ENCODE peak calls at places on chromosomes 4 and X, in eight cellular contexts. Q, F, L, T, D, V, J and M are unnamed samples. For H3K4me1, the result is how much of the 10 kb centered on the place peaks cover.

GRCh38 chr4:27684501-27685077 is 823.9 kb downstream of the STIM2 start:
- DNase-seq in F (peak), D (peak), Q (peak), J (peak), L (peak), T (peak), V (no peak), M (peak)

GRCh38 chrX:46601283-46601682 is 27.7 kb downstream of the CHST7 start:
- DNase-seq in D (no peak), F (peak), L (peak), T (no peak), V (no peak), J (peak), Q (no peak), M (no peak)

GRCh38 chr4:150297861-150298474 is 219.7 kb downstream of the DCLK2 start:
- DNase-seq in D (no peak), J (peak), F (peak), L (peak), V (no peak), Q (no peak), T (peak), M (no peak)

GRCh38 chr4:3302164-3302785 is 9.5 kb downstream of the RGS12 start:
- DNase-seq in J (no peak), V (peak), Q (no peak), L (no peak), T (no peak), F (peak), D (peak), M (no peak)

GRCh38 chr4:123821861-123822260 is 425.3 kb downstream of the SPRY1 start:
- DNase-seq in Q (no peak), F (peak), D (no peak), J (peak), T (no peak), V (no peak), L (peak), M (no peak)

GRCh38 chrX:111519215-111519614 is 7.8 kb downstream of the SERTM2 start:
- DNase-seq in T (no peak), F (peak), L (peak), J (peak), V (no peak), Q (no peak), D (no peak), M (no peak)

GRCh38 chr4:169665039-169665732 is 44.8 kb downstream of the CLCN3 start:
- DNase-seq in F (peak), V (no peak), T (no peak), L (no peak), Q (no peak), D (no peak), J (no peak), M (no peak)

GRCh38 chr4:173200103-173200502 is 31.5 kb downstream of the GALNT7 start:
- DNase-seq in F (no peak), V (no peak), D (no peak), J (no peak), L (no peak), T (no peak), Q (no peak), M (no peak)

GRCh38 chr4:144732584-144733130 is 86.7 kb downstream of the HHIP start:
- DNase-seq in V (no peak), J (peak), Q (no peak), F (peak), D (no peak), L (no peak), T (no peak), M (no peak)

GRCh38 chr4:189177130-189177529 is 763.5 kb upstream of the FRG1 start:
- DNase-seq in T (no peak), F (no peak), Q (no peak), J (peak), L (no peak), V (no peak), D (no peak), M (no peak)

GRCh38 chr4:7328913-7329638 is 105.7 kb downstream of the PSAPL1 start:
- DNase-seq in J (peak), D (peak), T (no peak), V (no peak), Q (no peak), L (peak), F (peak), M (no peak)

GRCh38 chr4:137376312-137376711 is 156.0 kb downstream of the PCDH18 start:
- DNase-seq in T (no peak), V (no peak), F (no peak), J (no peak), D (no peak), L (no peak), Q (no peak), M (no peak)

GRCh38 chrX:128975716-128976115 is 547.6 kb downstream of the SMARCA1 start:
- DNase-seq in L (peak), J (no peak), V (no peak), D (no peak), F (no peak), T (peak), Q (peak), M (no peak)

GRCh38 chr4:56788081-56788480 is 33.4 kb downstream of the SPINK2 start:
- DNase-seq in D (no peak), T (no peak), J (no peak), V (no peak), L (no peak), F (no peak), Q (no peak), M (no peak)

GRCh38 chrX:40278340-40279090 is 180.8 kb upstream of the BCOR start:
- DNase-seq in D (no peak), J (no peak), T (no peak), V (peak), Q (no peak), L (no peak), F (peak), M (no peak)

GRCh38 chr4:165328708-165329107 is 1.2 kb downstream of the MSMO1 start:
- DNase-seq in L (no peak), V (no peak), T (no peak), F (no peak), Q (no peak), J (no peak), D (no peak), M (no peak)

GRCh38 chrX:68114573-68115199 is 318.6 kb downstream of the OPHN1 start:
- DNase-seq in L (peak), Q (no peak), D (no peak), F (peak), J (peak), T (no peak), V (no peak), M (no peak)

GRCh38 chr4:61994036-61994435 is 793.9 kb downstream of the ADGRL3 start:
- DNase-seq in F (peak), V (no peak), Q (no peak), J (peak), L (peak), D (no peak), T (no peak), M (no peak)

GRCh38 chrX:9562851-9563250 is 98.0 kb downstream of the TBL1X start:
- DNase-seq in J (peak), T (peak), V (no peak), L (peak), D (no peak), F (peak), Q (no peak), M (peak)

GRCh38 chr4:154137320-154137905 is 348.5 kb upstream of the SFRP2 start:
- DNase-seq in F (no peak), Q (no peak), L (no peak), V (no peak), J (no peak), T (no peak), D (no peak), M (no peak)

DNA sequence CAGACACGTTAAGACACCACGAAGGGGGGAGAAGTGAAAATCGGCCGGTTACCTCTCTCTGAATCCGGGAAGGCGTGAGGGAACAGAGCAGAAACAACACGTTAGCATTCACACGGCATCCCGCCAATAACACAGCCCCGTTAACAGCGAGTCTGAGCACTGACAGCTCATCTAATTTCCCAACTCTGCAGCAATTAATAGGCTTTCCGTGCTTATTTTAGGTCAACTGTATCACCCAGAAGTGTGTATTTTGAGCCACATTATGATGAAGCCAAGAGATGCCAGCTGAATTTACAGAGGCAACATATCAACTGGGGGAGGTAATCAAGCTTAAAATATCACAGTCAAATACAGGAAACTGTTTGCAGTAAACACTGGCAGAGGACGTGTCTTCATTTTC is 92.6 kb downstream of the NSUN7 start:
- DNase-seq in T (peak), D (no peak), Q (peak), J (no peak), F (peak), L (no peak), V (no peak), M (no peak)
- H3K4me3 ChIP-seq in T (no peak), D (no peak), Q (no peak), J (no peak), F (no peak), L (no peak), V (no peak), M (no peak)

GRCh38 chr4:40991908-40992307 is 222.4 kb downstream of the APBB2 start:
- DNase-seq in F (peak), T (no peak), Q (no peak), V (no peak), L (peak), D (no peak), J (no peak), M (no peak)
- H3K4me1 ChIP-seq in F (under half), T (under half), Q (under half), V (under half), L (under half), D (under half), J (under half), M (half or more)

GRCh38 chr4:167435786-167436185 is 201.5 kb upstream of the SPOCK3 start:
- DNase-seq in T (no peak), L (no peak), Q (no peak), F (no peak), V (no peak), D (no peak), J (no peak), M (no peak)
- H3K4me3 ChIP-seq in T (no peak), L (no peak), Q (no peak), F (no peak), V (no peak), D (no peak), J (no peak), M (no peak)

GRCh38 chrX:49272426-49272825 is 2.8 kb downstream of the PPP1R3F start:
- DNase-seq in Q (no peak), J (no peak), F (no peak), T (no peak), D (no peak), L (no peak), V (peak), M (no peak)

GRCh38 chrX:49269768-49270248 is at the start of gene PPP1R3F:
- DNase-seq in Q (no peak), T (no peak), F (no peak), D (peak), J (no peak), L (no peak), V (no peak), M (no peak)

GRCh38 chrX:49270249-49270921 is 792 bp downstream of the PPP1R3F start:
- DNase-seq in V (no peak), T (no peak), J (no peak), F (no peak), L (peak), Q (no peak), D (no peak), M (no peak)

GRCh38 chrX:49273181-49273727 is 3.7 kb downstream of the PPP1R3F start:
- DNase-seq in D (no peak), T (no peak), J (no peak), F (no peak), V (peak), Q (no peak), L (no peak), M (no peak)

GRCh38 chrX:49271341-49271740 is 1.7 kb downstream of the PPP1R3F start:
- DNase-seq in L (no peak), Q (no peak), T (no peak), V (no peak), D (no peak), F (no peak), J (no peak), M (no peak)
- H3K4me1 ChIP-seq in L (under half), Q (under half), T (under half), V (under half), D (under half), F (under half), J (under half), M (under half)

DNA sequence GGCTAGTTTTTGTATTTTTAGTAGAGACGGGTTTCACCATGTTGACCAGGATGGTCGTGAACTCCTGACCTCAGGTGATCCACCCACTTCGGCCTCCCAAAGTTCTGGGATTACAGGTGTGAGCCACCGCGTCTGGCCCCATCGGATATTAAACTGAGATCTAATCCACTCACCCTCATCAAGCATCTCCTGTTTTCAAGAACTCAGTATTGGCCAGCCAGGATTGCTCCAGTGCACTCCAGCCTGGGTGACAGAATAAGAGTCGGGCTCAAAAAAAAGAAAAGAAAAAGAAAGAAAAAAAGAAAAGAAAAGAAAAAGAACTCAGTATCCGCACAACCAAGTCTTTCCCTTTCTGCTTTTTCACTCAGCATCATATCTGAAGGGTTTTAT is 167.6 kb downstream of the OR13H1 start:
- DNase-seq in V (no peak), J (no peak), T (no peak), L (no peak), F (no peak), Q (no peak), D (no peak), M (no peak)
- H3K4me3 ChIP-seq in V (no peak), J (peak), T (no peak), L (no peak), F (peak), Q (peak), D (no peak), M (no peak)

GRCh38 chrX:119659522-119659921 is 33.4 kb downstream of the SEPTIN6 start:
- DNase-seq in J (no peak), L (no peak), D (no peak), Q (no peak), T (no peak), V (no peak), F (no peak), M (no peak)

GRCh38 chrX:119667111-119667928 is 25.6 kb downstream of the SEPTIN6 start:
- DNase-seq in T (no peak), F (no peak), V (no peak), D (peak), L (peak), Q (no peak), J (no peak), M (no peak)

GRCh38 chrX:119661486-119661885 is 31.5 kb downstream of the SEPTIN6 start:
- DNase-seq in T (no peak), D (no peak), L (no peak), Q (no peak), F (no peak), V (no peak), J (no peak), M (no peak)
- H3K4me1 ChIP-seq in T (under half), D (under half), L (under half), Q (under half), F (under half), V (under half), J (under half), M (under half)